ENCODE peak calls at places on chromosome 20, in four cellular contexts. One of them, this sample, is unnamed.

GRCh38 chr20:531608-532007 is 12.0 kb downstream of the CSNK2A1 start:
- DNase-seq in SK-N-SH: no peak
- DNase-seq in GM12878: no peak
- DNase-seq in HepG2: peak
- DNase-seq in this sample: no peak

GRCh38 chr20:51326241-51326819 is 216.2 kb downstream of the NFATC2 start:
- DNase-seq in GM12878: no peak
- DNase-seq in SK-N-SH: peak
- DNase-seq in HepG2: peak
- DNase-seq in this sample: peak

GRCh38 chr20:63137851-63138415 is 78.0 kb downstream of the YTHDF1 start:
- DNase-seq in GM12878: no peak
- DNase-seq in SK-N-SH: no peak
- DNase-seq in HepG2: no peak
- DNase-seq in this sample: no peak

GRCh38 chr20:45358282-45359068 is 4.5 kb upstream of the SYS1 start:
- DNase-seq in HepG2: peak
- DNase-seq in SK-N-SH: no peak
- DNase-seq in GM12878: no peak
- DNase-seq in this sample: no peak

GRCh38 chr20:8749101-8749500 is 319.8 kb upstream of the PLCB4 start:
- DNase-seq in SK-N-SH: no peak
- DNase-seq in HepG2: no peak
- DNase-seq in GM12878: no peak
- DNase-seq in this sample: no peak

GRCh38 chr20:45308078-45308778 is at the start of gene MATN4:
- DNase-seq in HepG2: no peak
- DNase-seq in SK-N-SH: no peak
- DNase-seq in GM12878: no peak
- DNase-seq in this sample: no peak

GRCh38 chr20:33600414-33600813 is 61.7 kb upstream of the C20orf144 start:
- DNase-seq in HepG2: no peak
- DNase-seq in GM12878: no peak
- DNase-seq in SK-N-SH: no peak
- DNase-seq in this sample: no peak

GRCh38 chr20:62354811-62355341 is 12.2 kb downstream of the LAMA5 start:
- DNase-seq in SK-N-SH: no peak
- DNase-seq in GM12878: no peak
- DNase-seq in HepG2: no peak
- DNase-seq in this sample: no peak

GRCh38 chr20:32965581-32966373 is 38.5 kb downstream of the SUN5 start:
- DNase-seq in HepG2: no peak
- DNase-seq in GM12878: no peak
- DNase-seq in SK-N-SH: peak
- DNase-seq in this sample: no peak

GRCh38 chr20:18614244-18614643 is 26.4 kb downstream of the DTD1 start:
- DNase-seq in GM12878: no peak
- DNase-seq in SK-N-SH: no peak
- DNase-seq in HepG2: no peak
- DNase-seq in this sample: no peak

GRCh38 chr20:61439251-61439650 is 187.2 kb downstream of the CDH4 start:
- DNase-seq in SK-N-SH: no peak
- DNase-seq in GM12878: no peak
- DNase-seq in HepG2: no peak
- DNase-seq in this sample: no peak

GRCh38 chr20:63745424-63745805 is 5.8 kb downstream of the SLC2A4RG start:
- DNase-seq in GM12878: no peak
- DNase-seq in HepG2: no peak
- DNase-seq in SK-N-SH: peak
- DNase-seq in this sample: no peak

GRCh38 chr20:40535816-40536215 is 153.2 kb downstream of the MAFB start:
- DNase-seq in SK-N-SH: no peak
- DNase-seq in HepG2: no peak
- DNase-seq in GM12878: no peak
- DNase-seq in this sample: no peak

GRCh38 chr20:37384683-37385174 is 38.8 kb downstream of the SRC start:
- DNase-seq in HepG2: no peak
- DNase-seq in SK-N-SH: peak
- DNase-seq in GM12878: no peak
- DNase-seq in this sample: peak

GRCh38 chr20:4840831-4841230 is 119.1 kb downstream of the PRND start:
- DNase-seq in GM12878: no peak
- DNase-seq in SK-N-SH: no peak
- DNase-seq in HepG2: no peak
- DNase-seq in this sample: no peak

GRCh38 chr20:51385941-51386530 is 156.5 kb downstream of the NFATC2 start:
- DNase-seq in GM12878: no peak
- DNase-seq in SK-N-SH: peak
- DNase-seq in HepG2: peak
- DNase-seq in this sample: no peak

GRCh38 chr20:23626040-23626620 is 11.6 kb downstream of the CST3 start:
- DNase-seq in GM12878: no peak
- DNase-seq in SK-N-SH: no peak
- DNase-seq in HepG2: no peak
- DNase-seq in this sample: no peak

GRCh38 chr20:11050350-11050749 is 376.6 kb upstream of the JAG1 start:
- DNase-seq in HepG2: no peak
- DNase-seq in SK-N-SH: no peak
- DNase-seq in GM12878: no peak
- DNase-seq in this sample: no peak

GRCh38 chr20:63628246-63628975 is 1.5 kb upstream of the GMEB2 start:
- DNase-seq in GM12878: peak
- DNase-seq in SK-N-SH: peak
- DNase-seq in HepG2: peak
- DNase-seq in this sample: no peak

GRCh38 chr20:33689973-33690372 is 3.8 kb upstream of the E2F1 start:
- DNase-seq in SK-N-SH: no peak
- DNase-seq in GM12878: no peak
- DNase-seq in HepG2: peak
- DNase-seq in this sample: no peak

GRCh38 chr20:32189691-32190607 is 17.6 kb downstream of the PLAGL2 start:
- DNase-seq in HepG2: no peak
- DNase-seq in SK-N-SH: peak
- DNase-seq in GM12878: no peak
- DNase-seq in this sample: peak

GRCh38 chr20:2986466-2986865 is 57.0 kb upstream of the GNRH2 start:
- DNase-seq in SK-N-SH: no peak
- DNase-seq in HepG2: no peak
- DNase-seq in GM12878: no peak
- DNase-seq in this sample: no peak

GRCh38 chr20:2993250-2993649 is 50.2 kb upstream of the GNRH2 start:
- DNase-seq in GM12878: no peak
- DNase-seq in HepG2: no peak
- DNase-seq in SK-N-SH: no peak
- DNase-seq in this sample: no peak

GRCh38 chr20:2995796-2996195 is 47.6 kb upstream of the GNRH2 start:
- DNase-seq in HepG2: no peak
- DNase-seq in SK-N-SH: no peak
- DNase-seq in GM12878: no peak
- DNase-seq in this sample: no peak

GRCh38 chr20:2991532-2991931 is 51.9 kb upstream of the GNRH2 start:
- DNase-seq in HepG2: no peak
- DNase-seq in GM12878: no peak
- DNase-seq in SK-N-SH: no peak
- DNase-seq in this sample: no peak
- TF ChIP-seq POLR2AphosphoS5 in HepG2: no peak
- TF ChIP-seq POLR2AphosphoS5 in GM12878: no peak
- TF ChIP-seq POLR2AphosphoS5 in SK-N-SH: no peak
- TF ChIP-seq POLR2AphosphoS5 in this sample: no peak

DNA sequence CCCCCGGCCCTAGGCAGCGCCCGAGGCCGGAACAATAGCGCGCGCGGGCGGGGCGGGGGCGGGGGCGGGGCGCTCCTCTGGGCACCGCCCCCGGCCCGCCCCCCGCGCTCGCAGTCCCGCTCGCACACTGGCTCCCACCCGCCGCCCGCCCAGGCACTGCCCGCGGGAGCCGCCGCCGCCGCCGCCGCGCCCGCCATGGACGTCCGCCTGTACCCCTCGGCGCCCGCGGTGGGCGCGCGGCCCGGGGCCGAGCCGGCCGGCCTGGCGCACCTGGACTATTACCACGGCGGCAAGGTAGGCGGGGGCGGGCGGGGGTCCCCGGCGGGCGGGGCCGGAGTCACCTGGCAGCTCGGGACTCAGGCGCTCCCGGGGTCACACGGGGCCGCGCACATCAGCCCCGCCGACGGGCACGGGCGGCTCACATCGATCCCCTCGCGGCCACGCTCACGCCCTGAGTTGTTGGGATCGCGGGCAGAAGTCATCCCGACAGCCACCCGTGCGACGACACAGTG is at the start of gene TOX2:
- DNase-seq in SK-N-SH: peak
- DNase-seq in GM12878: no peak
- DNase-seq in HepG2: no peak
- DNase-seq in this sample: peak
- TF ChIP-seq TAF1 in SK-N-SH: no peak
- TF ChIP-seq TAF1 in GM12878: no peak
- TF ChIP-seq TAF1 in HepG2: no peak
- TF ChIP-seq TAF1 in this sample: no peak

GRCh38 chr20:38950254-38950653 is 11.9 kb upstream of the DHX35 start:
- DNase-seq in SK-N-SH: no peak
- DNase-seq in GM12878: no peak
- DNase-seq in HepG2: no peak
- DNase-seq in this sample: no peak
- TF ChIP-seq POLR2AphosphoS5 in SK-N-SH: no peak
- TF ChIP-seq POLR2AphosphoS5 in GM12878: no peak
- TF ChIP-seq POLR2AphosphoS5 in HepG2: no peak
- TF ChIP-seq POLR2AphosphoS5 in this sample: no peak

GRCh38 chr20:24660651-24661050 is 191.2 kb downstream of the SYNDIG1 start:
- DNase-seq in SK-N-SH: no peak
- DNase-seq in HepG2: no peak
- DNase-seq in GM12878: no peak
- DNase-seq in this sample: no peak

GRCh38 chr20:24657211-24657610 is 187.8 kb downstream of the SYNDIG1 start:
- DNase-seq in GM12878: no peak
- DNase-seq in SK-N-SH: no peak
- DNase-seq in HepG2: no peak
- DNase-seq in this sample: no peak

GRCh38 chr20:24661255-24661654 is 191.8 kb downstream of the SYNDIG1 start:
- DNase-seq in SK-N-SH: no peak
- DNase-seq in HepG2: no peak
- DNase-seq in GM12878: no peak
- DNase-seq in this sample: no peak

GRCh38 chr20:24657878-24658620 is 188.6 kb downstream of the SYNDIG1 start:
- DNase-seq in GM12878: no peak
- DNase-seq in HepG2: no peak
- DNase-seq in SK-N-SH: no peak
- DNase-seq in this sample: no peak

DNA sequence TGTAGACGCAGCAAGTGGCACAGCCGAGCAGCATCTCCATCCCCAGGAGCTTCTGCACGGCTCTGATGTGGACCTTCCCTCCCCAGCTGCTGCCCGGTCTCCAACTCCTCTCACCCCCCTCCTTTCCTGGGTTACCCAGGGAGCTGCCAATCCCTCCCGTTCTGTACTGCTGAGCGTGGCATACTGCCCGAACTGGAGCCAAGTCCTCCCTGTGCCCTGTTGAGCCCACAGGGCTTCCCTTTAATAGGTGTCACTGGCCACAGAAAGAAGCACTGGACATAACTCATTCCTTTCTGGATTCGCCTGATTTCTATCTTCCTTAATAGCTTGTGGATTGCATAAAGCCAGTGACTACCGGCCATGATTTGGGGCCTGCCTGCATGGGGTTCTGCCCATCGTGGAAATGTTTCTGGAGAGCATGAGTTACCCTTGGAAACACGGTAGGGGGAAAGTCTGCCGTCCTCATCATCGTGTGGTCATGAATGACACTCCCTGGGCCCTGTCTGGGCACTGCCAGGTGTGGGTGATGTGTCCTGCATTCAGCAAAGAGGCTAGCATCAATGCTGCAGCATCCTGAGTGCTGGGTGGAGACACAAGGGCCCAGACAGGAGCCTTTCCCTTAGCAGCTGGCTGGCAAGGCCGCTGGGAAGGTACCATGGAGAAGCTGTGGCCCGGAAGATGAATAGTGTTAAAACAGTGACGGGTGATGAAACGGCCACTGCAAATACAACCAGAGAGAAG is 189.7 kb downstream of the SYNDIG1 start:
- DNase-seq in HepG2: no peak
- DNase-seq in SK-N-SH: peak
- DNase-seq in GM12878: no peak
- DNase-seq in this sample: no peak
- TF ChIP-seq TAF1 in HepG2: no peak
- TF ChIP-seq TAF1 in SK-N-SH: no peak
- TF ChIP-seq TAF1 in GM12878: no peak
- TF ChIP-seq TAF1 in this sample: no peak

GRCh38 chr20:34945315-34946077 is 10.1 kb downstream of the GSS start:
- DNase-seq in GM12878: no peak
- DNase-seq in HepG2: no peak
- DNase-seq in SK-N-SH: no peak
- DNase-seq in this sample: no peak
- TF ChIP-seq POLR2AphosphoS5 in GM12878: no peak
- TF ChIP-seq POLR2AphosphoS5 in HepG2: no peak
- TF ChIP-seq POLR2AphosphoS5 in SK-N-SH: no peak
- TF ChIP-seq POLR2AphosphoS5 in this sample: no peak

This sample was measured in GM12892.